ENCODE peak calls at places on chromosome X, in seven cellular contexts. D, I, E, Q, W, G and M are unnamed samples.

GRCh38 chrX:33087411-33087810 is 123.9 kb downstream of the DMD start:
- DNase-seq in E (no peak), D (no peak), I (no peak), W (no peak), G (no peak), Q (no peak), M (no peak)

GRCh38 chrX:19613645-19614323 is 98.5 kb upstream of the MAP3K15 start:
- DNase-seq in D (no peak), G (peak), Q (no peak), I (peak), W (no peak), E (no peak), M (no peak)

GRCh38 chrX:38882894-38883620 is 81.8 kb downstream of the MID1IP1 start:
- DNase-seq in W (no peak), D (peak), I (no peak), E (no peak), G (no peak), Q (peak), M (peak)

GRCh38 chrX:132491191-132491590 is 2.4 kb upstream of the MBNL3 start:
- DNase-seq in E (peak), Q (no peak), I (no peak), G (peak), W (no peak), D (no peak), M (no peak)

GRCh38 chrX:78105944-78106650 is 2.0 kb downstream of the PGK1 start:
- DNase-seq in G (no peak), I (no peak), Q (no peak), E (no peak), W (no peak), D (no peak), M (no peak)

GRCh38 chrX:74133156-74133796 is 170.7 kb upstream of the ZCCHC13 start:
- DNase-seq in I (no peak), E (peak), W (peak), G (no peak), Q (peak), D (peak), M (peak)

GRCh38 chrX:2811271-2811670 is 17.5 kb upstream of the GYG2 start:
- DNase-seq in W (no peak), Q (peak), G (no peak), I (no peak), E (no peak), D (no peak), M (no peak)

GRCh38 chrX:135484636-135485289 is 35.7 kb upstream of the INTS6L start:
- DNase-seq in I (peak), W (peak), G (no peak), Q (peak), D (peak), E (peak), M (peak)

GRCh38 chrX:37912286-37912685 is 64.9 kb upstream of the DYNLT3 start:
- DNase-seq in E (no peak), Q (no peak), G (no peak), D (no peak), I (no peak), W (no peak), M (peak)

GRCh38 chrX:70089575-70090297 is 27.5 kb downstream of the OTUD6A start:
- DNase-seq in E (no peak), Q (peak), I (no peak), D (peak), G (no peak), W (peak), M (no peak)

GRCh38 chrX:107450823-107451509 is 1.5 kb downstream of the FRMPD3 start:
- DNase-seq in G (no peak), I (peak), W (no peak), Q (no peak), E (peak), D (no peak), M (no peak)

GRCh38 chrX:69539437-69539836 is 35.3 kb downstream of the NALF2 start:
- DNase-seq in I (peak), E (no peak), G (no peak), D (no peak), W (no peak), Q (no peak), M (no peak)

GRCh38 chrX:20967725-20968124 is 406.5 kb upstream of the CNKSR2 start:
- DNase-seq in W (no peak), I (no peak), E (no peak), G (no peak), D (no peak), Q (no peak), M (no peak)

GRCh38 chrX:72662020-72662747 is 51.9 kb downstream of the PHKA1 start:
- DNase-seq in I (no peak), D (no peak), W (no peak), Q (no peak), G (no peak), E (no peak), M (no peak)

GRCh38 chrX:101359966-101360365 is 11.4 kb upstream of the TIMM8A start:
- DNase-seq in D (peak), I (no peak), Q (peak), W (no peak), G (no peak), E (no peak), M (no peak)

GRCh38 chrX:135740683-135741149 is 27.3 kb downstream of the CT45A3 start:
- DNase-seq in D (no peak), Q (peak), G (peak), E (peak), I (no peak), W (no peak), M (no peak)

GRCh38 chrX:16560173-16560572 is 89.8 kb upstream of the S100G start:
- DNase-seq in Q (no peak), G (no peak), I (no peak), E (no peak), W (no peak), D (no peak), M (no peak)

GRCh38 chrX:140050906-140051305 is 85.6 kb upstream of the CXorf66 start:
- DNase-seq in G (no peak), W (no peak), D (no peak), E (peak), I (no peak), Q (peak), M (peak)
- TF ChIP-seq CTCF in G (no peak), W (no peak), D (peak), E (peak), I (peak), Q (peak), M (peak)

DNA sequence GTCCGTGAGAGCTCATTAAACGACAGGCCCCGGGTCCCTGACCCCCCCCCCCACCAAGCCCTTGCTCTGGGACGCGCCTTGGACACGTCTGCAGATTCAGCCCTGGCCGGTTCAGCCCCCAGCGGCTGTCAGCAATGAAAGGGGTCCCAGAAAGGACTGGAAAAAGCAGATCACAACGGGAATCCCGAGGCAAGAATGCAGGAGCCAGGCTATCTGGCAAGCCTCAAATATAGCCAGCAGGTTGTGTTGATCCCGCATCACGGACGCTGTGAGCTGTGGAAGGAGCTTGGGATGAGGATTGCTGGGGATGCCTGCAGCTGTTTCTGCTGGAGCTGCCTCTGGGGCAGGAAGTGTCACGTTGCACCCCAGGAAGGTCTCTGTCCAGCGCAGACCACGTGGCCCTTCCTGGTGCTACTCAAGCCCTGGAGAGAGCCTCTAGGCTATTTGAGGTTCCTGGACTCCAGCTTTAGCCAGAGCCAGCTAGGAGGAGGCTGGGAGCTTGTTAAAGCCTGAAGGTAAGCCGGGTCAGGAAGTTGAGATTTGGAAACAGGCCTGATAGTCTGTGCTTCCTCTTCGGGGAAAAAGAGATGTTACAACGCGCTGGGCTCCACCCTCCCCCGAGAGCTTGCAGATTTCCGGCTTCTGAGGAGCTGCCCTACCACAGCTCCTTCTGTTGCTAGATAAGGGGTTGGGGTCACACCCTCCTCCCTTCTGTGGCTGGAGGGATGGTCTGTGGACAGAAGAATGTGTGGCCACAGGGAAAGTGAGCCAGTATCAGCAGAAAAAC is 19.3 kb upstream of the CSF2RA start:
- DNase-seq in G (peak), Q (peak), I (peak), E (peak), W (no peak), D (peak), M (no peak)
- H3K4me3 ChIP-seq in G (peak), Q (no peak), I (no peak), E (peak), W (no peak), D (peak), M (no peak)

DNA sequence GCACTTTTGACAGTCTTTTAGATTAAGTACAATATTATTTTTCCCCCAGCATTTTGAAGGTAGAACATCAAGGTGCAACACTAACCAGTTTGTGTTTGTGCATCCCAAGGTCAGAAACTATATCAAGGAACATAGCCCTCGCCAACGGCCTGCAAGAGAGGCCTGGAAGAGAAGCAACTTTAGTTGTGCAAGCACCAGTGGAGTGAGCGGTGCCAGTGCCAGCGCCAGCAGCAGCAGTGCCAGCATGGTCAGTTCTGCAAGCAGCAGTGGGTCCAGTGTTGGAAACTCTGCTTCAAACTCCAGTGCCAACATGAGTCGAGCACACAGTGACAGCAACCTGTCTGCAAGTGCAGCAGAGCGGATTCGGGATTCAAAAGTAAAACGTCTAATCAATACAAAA is 21.7 kb downstream of the FAM199X start:
- DNase-seq in W (no peak), I (no peak), E (no peak), D (no peak), G (no peak), Q (no peak), M (no peak)
- TF ChIP-seq CTCF in W (no peak), I (no peak), E (no peak), D (no peak), G (no peak), Q (no peak), M (no peak)

GRCh38 chrX:9832811-9833210 is 46.6 kb downstream of the SHROOM2 start:
- DNase-seq in Q (peak), E (peak), W (no peak), I (no peak), G (no peak), D (no peak), M (no peak)

GRCh38 chrX:9835585-9836210 is 49.5 kb downstream of the SHROOM2 start:
- DNase-seq in Q (peak), W (no peak), D (no peak), I (peak), G (no peak), E (no peak), M (no peak)
- H3K4me3 ChIP-seq in Q (no peak), W (no peak), D (no peak), I (no peak), G (no peak), E (no peak), M (no peak)

GRCh38 chrX:53279296-53280237 is 1.8 kb downstream of the IQSEC2 start:
- DNase-seq in Q (no peak), G (peak), E (peak), W (no peak), I (no peak), D (no peak), M (no peak)
- TF ChIP-seq CTCF in Q (no peak), G (no peak), E (peak), W (no peak), I (no peak), D (no peak), M (peak)

DNA sequence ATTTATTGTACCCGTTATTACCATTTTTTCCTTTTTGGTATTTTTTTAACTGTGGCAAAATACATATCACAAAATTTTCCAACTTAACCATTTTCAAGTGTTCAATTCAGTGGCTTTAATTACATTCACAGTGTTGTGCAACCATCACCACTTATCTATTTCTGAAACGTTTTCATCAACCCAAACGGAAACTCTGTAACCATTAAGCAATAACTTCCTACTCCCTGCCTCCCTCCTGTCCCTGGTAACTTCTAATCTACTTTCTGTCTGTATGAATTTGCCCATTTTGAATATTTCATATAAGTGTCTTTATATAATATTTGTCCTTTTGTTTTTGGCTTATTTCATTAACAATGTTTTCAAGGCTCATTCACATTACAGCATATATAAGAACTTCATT is 57.4 kb upstream of the MSN start:
- DNase-seq in Q (peak), D (no peak), W (no peak), E (no peak), G (no peak), I (no peak), M (no peak)
- H3K4me3 ChIP-seq in Q (no peak), D (no peak), W (no peak), E (no peak), G (no peak), I (no peak), M (no peak)

GRCh38 chrX:47840106-47840505 is 3.4 kb downstream of the ZNF81 start:
- DNase-seq in Q (no peak), D (no peak), G (no peak), W (no peak), E (no peak), I (no peak), M (no peak)

GRCh38 chrX:47843363-47843762 is 6.7 kb downstream of the ZNF81 start:
- DNase-seq in G (no peak), I (no peak), D (no peak), E (no peak), Q (peak), W (no peak), M (no peak)

GRCh38 chrX:47849776-47850175 is 13.1 kb downstream of the ZNF81 start:
- DNase-seq in D (no peak), I (no peak), G (no peak), W (no peak), E (no peak), Q (no peak), M (no peak)

GRCh38 chrX:47846070-47846469 is 9.4 kb downstream of the ZNF81 start:
- DNase-seq in Q (no peak), E (no peak), G (no peak), I (no peak), D (no peak), W (no peak), M (no peak)
- TF ChIP-seq CTCF in Q (no peak), E (no peak), G (no peak), I (no peak), D (no peak), W (no peak), M (no peak)

GRCh38 chrX:111270339-111270738 is at the start of gene CAPN6:
- DNase-seq in Q (peak), D (no peak), G (peak), E (peak), W (no peak), I (peak), M (no peak)
- H3K4me3 ChIP-seq in Q (no peak), D (no peak), G (no peak), E (no peak), W (no peak), I (no peak), M (no peak)

DNA sequence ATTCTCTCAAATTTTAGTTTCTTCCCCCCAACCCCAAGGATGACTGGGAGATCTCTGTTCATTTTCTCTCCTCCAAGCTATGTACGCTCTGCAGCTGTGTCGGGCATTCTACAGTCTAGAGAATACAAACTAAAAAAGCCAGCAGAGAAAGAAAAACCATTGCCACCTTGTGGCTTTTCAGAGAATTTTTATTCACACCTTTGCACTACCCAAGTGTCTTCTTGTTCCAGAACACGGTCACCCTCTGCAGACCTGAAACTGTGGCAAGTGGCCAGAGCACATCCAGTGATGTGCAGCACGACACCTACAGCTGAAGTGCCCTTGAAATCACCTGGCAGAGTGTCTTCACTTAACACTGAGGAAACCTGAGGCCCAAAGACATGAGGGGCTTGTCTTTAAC is 68.6 kb downstream of the CHST7 start:
- DNase-seq in D (peak), E (peak), Q (peak), I (peak), G (no peak), W (no peak), M (peak)
- TF ChIP-seq CTCF in D (no peak), E (peak), Q (peak), I (peak), G (peak), W (no peak), M (peak)